ENCODE peak calls at places on chromosomes 1 and 21, in seven cellular contexts. W is heart right ventricle, R is Caco-2, D is upper lobe of right lung, I is tibial nerve, K is psoas muscle, M is bronchial epithelial cell. Q is an unnamed sample. For H3K27me3, the result is how much of the 10 kb centered on the place peaks cover.

GRCh38 chr1:66412689-66413088 is 121.3 kb upstream of the SGIP1 start:
- DNase-seq in D (no peak), M (no peak), K (no peak), R (no peak), I (no peak), W (no peak), Q (no peak)

GRCh38 chr1:13808729-13809131 is 108.7 kb downstream of the PRDM2 start:
- DNase-seq in D (peak), W (peak), K (peak), R (no peak), I (peak), M (peak), Q (peak)

GRCh38 chr1:107432108-107432507 is 291.3 kb downstream of the NTNG1 start:
- DNase-seq in D (no peak), K (no peak), M (no peak), W (no peak), I (no peak), R (no peak), Q (no peak)

GRCh38 chr1:156860113-156860638 is 489 bp upstream of the NTRK1 start:
- DNase-seq in R (peak), W (peak), I (no peak), K (peak), D (no peak), M (no peak), Q (no peak)

GRCh38 chr1:180150982-180151381 is 3.7 kb upstream of the QSOX1 start:
- DNase-seq in K (no peak), M (no peak), I (no peak), D (no peak), R (no peak), W (no peak), Q (no peak)

GRCh38 chr1:208988811-208989222 is 594.7 kb upstream of the CAMK1G start:
- DNase-seq in I (no peak), K (no peak), D (no peak), R (peak), M (peak), W (no peak), Q (no peak)

GRCh38 chr1:156458181-156458503 is 42.4 kb downstream of the MEF2D start:
- DNase-seq in D (no peak), I (no peak), K (no peak), M (peak), R (no peak), W (no peak), Q (peak)

GRCh38 chr1:212375986-212376385 is 38.7 kb downstream of the PACC1 start:
- DNase-seq in I (no peak), R (no peak), M (no peak), K (no peak), W (no peak), D (no peak), Q (no peak)

GRCh38 chr21:39867198-39867650 is at the start of gene PCP4:
- DNase-seq in M (peak), K (no peak), I (peak), D (no peak), W (no peak), R (peak), Q (peak)

GRCh38 chr1:29785137-29785527 is 548.8 kb downstream of the PTPRU start:
- DNase-seq in K (no peak), I (no peak), R (no peak), M (no peak), D (no peak), W (no peak), Q (no peak)

GRCh38 chr1:245008761-245009160 is 144.4 kb upstream of the HNRNPU start:
- DNase-seq in I (no peak), W (no peak), D (no peak), M (no peak), K (no peak), R (no peak), Q (no peak)

GRCh38 chr21:35987475-35987874 is 72.9 kb downstream of the SETD4 start:
- DNase-seq in W (no peak), R (peak), M (no peak), K (no peak), I (no peak), D (no peak), Q (no peak)

GRCh38 chr21:42219606-42220137 is 732 bp downstream of the ABCG1 start:
- DNase-seq in D (peak), K (peak), R (no peak), I (no peak), M (no peak), W (peak), Q (no peak)

GRCh38 chr1:85200367-85200869 is 398 bp downstream of the SYDE2 start:
- DNase-seq in M (no peak), I (no peak), R (no peak), K (no peak), W (no peak), D (no peak), Q (peak)

GRCh38 chr21:20856926-20857325 is 141.3 kb upstream of the NCAM2 start:
- DNase-seq in K (no peak), M (no peak), W (no peak), I (no peak), R (peak), D (no peak), Q (no peak)

GRCh38 chr1:44855742-44856141 is 12.7 kb upstream of the PTCH2 start:
- DNase-seq in W (no peak), R (no peak), M (peak), D (no peak), K (no peak), I (no peak), Q (no peak)

GRCh38 chr1:209435654-209436566 is 147.6 kb upstream of the CAMK1G start:
- DNase-seq in K (peak), I (peak), W (peak), R (peak), M (peak), D (peak), Q (peak)

GRCh38 chr1:207499573-207499972 is 3.6 kb downstream of the CR1 start:
- DNase-seq in W (peak), D (peak), I (peak), R (peak), K (peak), M (peak), Q (peak)

GRCh38 chr1:6745073-6745472 is 40.2 kb upstream of the CAMTA1 start:
- DNase-seq in W (no peak), M (no peak), I (no peak), R (no peak), D (no peak), K (no peak), Q (no peak)

GRCh38 chr1:6747679-6748078 is 37.6 kb upstream of the CAMTA1 start:
- DNase-seq in R (no peak), M (no peak), I (no peak), D (no peak), K (no peak), W (no peak), Q (no peak)

GRCh38 chr1:6738987-6739386 is 37.4 kb upstream of the DNAJC11 start:
- DNase-seq in W (no peak), I (no peak), K (no peak), R (no peak), D (no peak), M (no peak), Q (no peak)

DNA sequence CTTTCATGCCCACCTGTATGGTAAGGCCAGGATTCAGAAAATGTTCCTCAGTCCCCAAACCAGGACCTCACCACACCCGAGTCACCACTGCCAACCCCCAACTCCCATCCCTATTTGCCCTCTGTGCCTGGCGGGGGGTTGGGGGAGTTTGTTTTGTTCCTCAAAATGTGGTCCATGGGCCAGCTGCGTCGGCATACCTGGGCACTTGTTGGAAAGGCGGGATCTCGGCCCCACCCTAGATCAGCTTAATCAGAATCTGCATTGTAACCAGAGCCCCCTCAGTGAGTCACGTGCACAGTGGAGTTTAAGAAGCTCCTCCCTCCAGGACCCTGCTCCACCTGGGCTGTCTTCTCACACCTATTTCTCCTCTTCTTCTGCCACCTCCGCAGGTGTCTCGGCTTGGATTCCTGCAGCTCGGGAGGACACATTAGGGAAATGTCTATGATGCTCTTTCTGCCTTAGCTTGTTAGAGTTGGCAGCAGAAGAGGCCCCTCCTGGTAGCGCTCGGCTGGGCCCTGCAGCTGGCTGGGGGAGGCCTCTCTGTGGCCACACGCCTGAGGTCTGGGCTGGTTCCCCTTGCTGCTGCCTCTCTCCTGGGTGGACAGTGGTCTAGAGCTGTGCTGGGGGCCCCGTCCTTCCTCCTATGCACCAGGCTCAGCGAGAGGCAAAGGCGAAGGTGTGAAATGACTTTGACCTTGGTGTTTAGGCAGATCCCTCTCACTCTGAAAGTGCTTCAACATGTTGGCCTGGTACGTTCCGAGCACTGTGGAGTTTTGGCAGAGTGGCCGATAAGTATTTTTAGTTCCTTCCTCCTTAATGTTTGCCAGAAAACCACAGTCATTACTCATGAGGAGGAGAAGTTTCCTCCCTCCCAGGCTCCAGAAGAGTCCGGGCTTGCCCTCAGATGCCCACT is 41.8 kb upstream of the CAMTA1 start:
- DNase-seq in I (peak), K (peak), M (peak), W (peak), D (peak), R (no peak), Q (peak)
- TF ChIP-seq CTCF in I (no peak), K (no peak), M (no peak), W (no peak), D (no peak), R (no peak), Q (no peak)

GRCh38 chr1:239232921-239233320 is 153.4 kb upstream of the CHRM3 start:
- DNase-seq in M (no peak), K (no peak), R (peak), D (no peak), W (no peak), I (no peak), Q (no peak)
- H3K27me3 ChIP-seq in M (under half), K (under half), R (under half), D (under half), W (under half), I (under half), Q (under half)

GRCh38 chr1:94971491-94971924 is 44.6 kb upstream of the CNN3 start:
- DNase-seq in M (peak), I (no peak), W (no peak), R (no peak), D (no peak), K (no peak), Q (no peak)
- H3K4me3 ChIP-seq in M (no peak), I (no peak), W (no peak), R (no peak), D (no peak), K (no peak), Q (no peak)

DNA sequence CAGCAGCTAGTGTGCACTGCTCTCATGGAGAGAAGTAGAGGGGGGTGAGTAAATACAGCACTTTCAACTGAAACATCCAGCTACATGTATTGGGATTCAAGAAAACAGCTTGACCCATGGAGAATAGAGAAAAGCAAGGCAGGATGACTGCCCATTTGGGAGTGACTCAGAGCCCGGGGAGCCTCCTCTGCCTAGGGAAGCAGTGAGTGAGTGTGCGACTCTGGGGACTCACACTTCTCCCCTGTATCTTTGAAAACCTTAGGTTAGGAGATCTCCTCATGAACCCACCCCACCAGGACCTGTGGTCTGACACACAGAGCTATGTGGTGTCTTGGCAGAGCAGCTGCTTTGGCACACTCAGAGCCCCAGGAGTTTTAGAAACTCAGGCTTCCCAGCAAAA is 81.9 kb upstream of the PTGFR start:
- DNase-seq in R (no peak), W (no peak), K (peak), I (peak), D (no peak), M (peak), Q (peak)
- TF ChIP-seq CTCF in R (no peak), W (no peak), K (no peak), I (no peak), D (no peak), M (no peak), Q (no peak)

GRCh38 chr1:213989740-213990472 is 2.1 kb downstream of the PROX1 start:
- DNase-seq in D (no peak), I (no peak), R (no peak), M (no peak), K (no peak), W (no peak), Q (no peak)

GRCh38 chr1:213987422-213987875 is 324 bp upstream of the PROX1 start:
- DNase-seq in K (no peak), W (no peak), D (no peak), M (no peak), R (no peak), I (no peak), Q (no peak)

GRCh38 chr1:213987876-213988638 is at the start of gene PROX1:
- DNase-seq in I (peak), D (peak), M (peak), R (peak), K (peak), W (peak), Q (peak)

GRCh38 chr1:213988639-213989070 is 882 bp downstream of the PROX1 start:
- DNase-seq in D (no peak), K (no peak), I (no peak), M (no peak), W (no peak), R (no peak), Q (no peak)

GRCh38 chr1:213989071-213989739 is 1.4 kb downstream of the PROX1 start:
- DNase-seq in W (no peak), K (peak), R (peak), M (no peak), I (no peak), D (no peak), Q (no peak)
- H3K27me3 ChIP-seq in W (under half), K (under half), R (under half), M (under half), I (half or more), D (half or more), Q (under half)

GRCh38 chr1:36122463-36123025 is 2.5 kb downstream of the COL8A2 start:
- DNase-seq in R (no peak), D (no peak), W (no peak), I (no peak), M (no peak), K (no peak), Q (no peak)

GRCh38 chr1:36125129-36125991 is at the start of gene COL8A2:
- DNase-seq in R (no peak), I (no peak), D (peak), W (peak), M (no peak), K (peak), Q (peak)

GRCh38 chr1:36124404-36125128 is 456 bp downstream of the COL8A2 start:
- DNase-seq in W (no peak), M (no peak), D (no peak), R (no peak), I (no peak), K (no peak), Q (no peak)

GRCh38 chr1:36122062-36122461 is 3.0 kb downstream of the COL8A2 start:
- DNase-seq in M (no peak), R (no peak), W (no peak), K (no peak), D (no peak), I (no peak), Q (no peak)

DNA sequence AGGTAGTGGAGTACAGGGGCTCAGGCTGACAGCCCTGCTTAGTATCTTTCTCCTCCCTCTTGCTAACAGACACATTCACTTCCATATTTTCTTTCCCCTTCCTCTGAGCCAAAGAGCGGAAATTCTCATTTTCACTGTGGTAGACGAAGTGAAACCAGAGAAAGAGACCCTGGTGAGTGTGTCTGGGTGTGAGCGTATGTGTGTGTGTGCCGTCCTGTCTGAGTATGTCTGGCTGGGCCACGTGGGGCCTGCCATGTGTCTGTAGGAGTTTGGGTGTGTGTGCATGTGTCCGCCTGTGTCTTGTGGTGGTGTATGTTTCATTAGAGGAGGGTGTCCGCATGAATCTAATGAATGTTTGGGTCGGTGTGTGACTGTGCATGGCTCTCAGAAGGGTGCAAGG is 1.7 kb downstream of the COL8A2 start:
- DNase-seq in M (no peak), R (no peak), D (peak), K (no peak), I (no peak), W (no peak), Q (no peak)
- H3K4me3 ChIP-seq in M (no peak), R (no peak), D (no peak), K (no peak), I (no peak), W (no peak), Q (peak)

Q was measured in tibial artery.